ENCODE peak calls at places on chromosome 1, in seven cellular contexts. Q, B, W, T, G, A and X are unnamed samples.

GRCh38 chr1:217528271-217528670 is 102.6 kb downstream of the GPATCH2 start:
- DNase-seq in G (no peak), W (no peak), B (no peak), A (no peak), T (peak), Q (no peak), X (no peak)

GRCh38 chr1:93728480-93729131 is 47.0 kb upstream of the BCAR3 start:
- DNase-seq in T (no peak), B (peak), Q (no peak), G (no peak), W (no peak), A (no peak), X (no peak)

GRCh38 chr1:2906105-2906504 is 104.6 kb upstream of the TTC34 start:
- DNase-seq in T (no peak), W (peak), Q (no peak), A (no peak), G (no peak), B (no peak), X (no peak)

GRCh38 chr1:31661856-31662255 is 17.2 kb upstream of the PEF1 start:
- DNase-seq in G (no peak), W (no peak), Q (no peak), A (no peak), B (peak), T (no peak), X (no peak)

GRCh38 chr1:200767326-200767725 is 28.6 kb downstream of the CAMSAP2 start:
- DNase-seq in W (no peak), Q (no peak), B (no peak), A (no peak), G (no peak), T (no peak), X (no peak)

GRCh38 chr1:8027748-8028631 is 1.9 kb upstream of the ERRFI1 start:
- DNase-seq in B (no peak), T (peak), G (no peak), Q (no peak), A (peak), W (no peak), X (no peak)

GRCh38 chr1:214123061-214123784 is 135.4 kb downstream of the PROX1 start:
- DNase-seq in T (peak), A (peak), G (no peak), W (peak), Q (no peak), B (no peak), X (peak)

GRCh38 chr1:25799758-25800537 is at the start of gene SELENON:
- DNase-seq in Q (peak), T (peak), W (peak), B (peak), A (peak), G (peak), X (peak)

GRCh38 chr1:236808005-236808404 is 12.9 kb downstream of the MTR start:
- DNase-seq in T (no peak), Q (no peak), B (no peak), W (no peak), G (no peak), A (no peak), X (no peak)

GRCh38 chr1:32992489-32993214 is 28.0 kb upstream of the RNF19B start:
- DNase-seq in G (peak), A (no peak), Q (peak), B (peak), W (no peak), T (peak), X (peak)

GRCh38 chr1:21871943-21872342 is 59.9 kb downstream of the LDLRAD2 start:
- DNase-seq in A (no peak), B (no peak), G (no peak), W (no peak), Q (no peak), T (peak), X (no peak)

GRCh38 chr1:6343506-6344405 is 49.8 kb downstream of the ACOT7 start:
- DNase-seq in A (peak), W (peak), Q (peak), G (no peak), T (peak), B (peak), X (peak)